ENCODE peak calls at places on chromosome 2, in nine cellular contexts. E is Daoy; A is PC-3; Z is epithelial cell of esophagus; J is mucosa of gallbladder; U is HTR-8/SVneo; V is HL-60; Q is activated CD8-positive, alpha-beta memory T cell treated with anti-CD3 and anti-CD28 coated beads for 1 hour; I is cardiac muscle cell. F is an unnamed sample.

GRCh38 chr2:101401316-101401660 is 14.0 kb upstream of the CREG2 start:
- DNase-seq in E (no peak), A (no peak), Z (no peak), J (no peak), U (no peak), V (peak; percentile 17), Q (no peak), I (no peak), F (no peak)

GRCh38 chr2:31729442-31730092 is 148.8 kb upstream of the SRD5A2 start:
- DNase-seq in E (no peak), A (peak; percentile 74), Z (peak; percentile 66), J (no peak), U (peak; percentile 23), V (no peak), Q (no peak), I (peak; percentile 2), F (no peak)

GRCh38 chr2:227293531-227293930 is 31.5 kb upstream of the MFF start:
- DNase-seq in E (no peak), A (no peak), Z (no peak), J (no peak), U (no peak), V (no peak), Q (no peak), I (no peak), F (no peak)

GRCh38 chr2:112520234-112520783 is 22.0 kb upstream of the POLR1B start:
- DNase-seq in E (no peak), A (no peak), Z (no peak), J (no peak), U (no peak), V (no peak), Q (no peak), I (no peak), F (no peak)

GRCh38 chr2:95328386-95329125 is 31.4 kb downstream of the KCNIP3 start:
- DNase-seq in E (peak; percentile 61), A (no peak), Z (no peak), J (no peak), U (no peak), V (no peak), Q (no peak), I (no peak), F (no peak)

GRCh38 chr2:4140284-4140962 is 437.0 kb downstream of the DCDC2C start:
- DNase-seq in E (peak; percentile 38), A (no peak), Z (no peak), J (no peak), U (no peak), V (no peak), Q (no peak), I (no peak), F (no peak)

GRCh38 chr2:31317387-31317786 is 83.4 kb downstream of the EHD3 start:
- DNase-seq in E (no peak), A (no peak), Z (no peak), J (no peak), U (no peak), V (no peak), Q (no peak), I (no peak), F (no peak)

GRCh38 chr2:68719912-68720311 is 14.7 kb upstream of the ARHGAP25 start:
- DNase-seq in E (no peak), A (no peak), Z (no peak), J (no peak), U (no peak), V (no peak), Q (no peak), I (no peak), F (no peak)

GRCh38 chr2:41907716-41908328 is 140.0 kb upstream of the PKDCC start:
- DNase-seq in E (peak; percentile 23), A (peak; percentile 57), Z (peak; percentile 15), J (no peak), U (no peak), V (no peak), Q (no peak), I (no peak), F (no peak)

GRCh38 chr2:120770641-120771040 is 35.0 kb downstream of the GLI2 start:
- DNase-seq in E (no peak), A (no peak), Z (no peak), J (no peak), U (no peak), V (no peak), Q (no peak), I (no peak), F (no peak)

GRCh38 chr2:108351889-108352288 is 25.9 kb upstream of the SULT1C4 start:
- DNase-seq in E (no peak), A (no peak), Z (no peak), J (no peak), U (no peak), V (peak; percentile 9), Q (no peak), I (peak; percentile 61), F (no peak)

GRCh38 chr2:124959582-124959981 is 934.5 kb downstream of the CNTNAP5 start:
- DNase-seq in E (no peak), A (no peak), Z (no peak), J (no peak), U (no peak), V (no peak), Q (no peak), I (peak; percentile 59), F (no peak)